ENCODE peak calls at places on chromosomes 16 and 17, in seven cellular contexts. A is HT1080; V is M059J; W is CD8-positive, alpha-beta T cell; L is NCI-H460; D is GM06990; G is SIG-M5. N is an unnamed sample.

GRCh38 chr16:49588729-49589384 is 215.3 kb downstream of the C16orf78 start:
- DNase-seq in A (peak; percentile 36), V (peak; percentile 9), W (no peak), L (no peak), D (no peak), G (no peak), N (no peak)

GRCh38 chr16:19284207-19284606 is 1.3 kb upstream of the CLEC19A start:
- DNase-seq in A (peak; percentile 71), V (peak; percentile 84), W (no peak), L (peak; percentile 11), D (no peak), G (no peak), N (no peak)

GRCh38 chr17:28928061-28928460 is 23.3 kb downstream of the PHF12 start:
- DNase-seq in A (peak; percentile 76), V (peak; percentile 62), W (no peak), L (no peak), D (peak; percentile 29), G (no peak), N (no peak)

GRCh38 chr17:27559996-27560481 is 70.9 kb upstream of the LGALS9 start:
- DNase-seq in A (peak; percentile 84), V (peak; percentile 74), W (no peak), L (peak; percentile 59), D (no peak), G (no peak), N (no peak)

GRCh38 chr16:11635679-11636171 is 32.5 kb upstream of the SNN start:
- DNase-seq in A (no peak), V (no peak), W (no peak), L (no peak), D (no peak), G (no peak), N (no peak)

GRCh38 chr17:18167421-18167820 is 16.2 kb upstream of the ALKBH5 start:
- DNase-seq in A (no peak), V (no peak), W (no peak), L (no peak), D (no peak), G (no peak), N (no peak)

GRCh38 chr16:73572135-73572534 is 524.2 kb upstream of the ZFHX3 start:
- DNase-seq in A (no peak), V (peak; percentile 38), W (no peak), L (no peak), D (no peak), G (no peak), N (no peak)

GRCh38 chr16:4157376-4157825 is 41.2 kb upstream of the ADCY9 start:
- DNase-seq in A (no peak), V (no peak), W (no peak), L (no peak), D (no peak), G (no peak), N (no peak)

GRCh38 chr16:66524601-66525164 is 25.2 kb downstream of the TK2 start:
- DNase-seq in A (no peak), V (no peak), W (no peak), L (no peak), D (peak; percentile 79), G (peak; percentile 84), N (peak; percentile 89)